ENCODE peak calls at places on chromosomes 7 and 10, in ten cellular contexts. W is activated CD4-positive, alpha-beta T cell treated with anti-CD3 and anti-CD28 coated beads, Interleukin-2, amount 50 U/mL, for 1 hour; S is NCI-H1092; L is heart left ventricle; D is midbrain; U is GM03348; A is HEK293T; H is stimulated activated CD4-positive, alpha-beta T cell treated with anti-CD3 and anti-CD28 coated beads, Interleukin-1b, Interleukin-23, amount 100 ng/mL, for 4 hours; J is mesothelial cell of epicardium; Y is amniotic epithelial cell. O is an unnamed sample.

GRCh38 chr10:102400598-102401321 is 5.3 kb downstream of the NFKB2 start:
- DNase-seq in W (no peak), S (no peak), L (no peak), D (no peak), U (no peak), A (no peak), H (no peak), J (no peak), Y (no peak), O (no peak)

GRCh38 chr7:1918881-1919525 is 248.9 kb downstream of the ELFN1 start:
- DNase-seq in W (no peak), S (no peak), L (no peak), D (no peak), U (no peak), A (no peak), H (no peak), J (no peak), Y (no peak), O (no peak)

GRCh38 chr7:913736-914520 is 37.6 kb downstream of the GET4 start:
- DNase-seq in W (no peak), S (no peak), L (no peak), D (peak), U (no peak), A (no peak), H (no peak), J (no peak), Y (no peak), O (no peak)

GRCh38 chr7:138665249-138665648 is 35.9 kb downstream of the SVOPL start:
- DNase-seq in W (no peak), S (no peak), L (no peak), D (no peak), U (no peak), A (no peak), H (no peak), J (no peak), Y (no peak), O (no peak)

GRCh38 chr10:115171392-115171960 is 78.3 kb downstream of the ATRNL1 start:
- DNase-seq in W (no peak), S (no peak), L (no peak), D (peak), U (peak), A (peak), H (no peak), J (no peak), Y (peak), O (no peak)

GRCh38 chr7:28703054-28703765 is 254.9 kb downstream of the TRIL start:
- DNase-seq in W (no peak), S (no peak), L (no peak), D (no peak), U (no peak), A (no peak), H (no peak), J (no peak), Y (no peak), O (no peak)

GRCh38 chr10:14163374-14164125 is 167.2 kb downstream of the FRMD4A start:
- DNase-seq in W (no peak), S (no peak), L (no peak), D (peak), U (no peak), A (no peak), H (no peak), J (no peak), Y (no peak), O (no peak)

GRCh38 chr10:116274141-116274861 is 1.3 kb upstream of the GFRA1 start:
- DNase-seq in W (no peak), S (peak), L (no peak), D (no peak), U (peak), A (peak), H (no peak), J (peak), Y (no peak), O (no peak)

GRCh38 chr7:123935436-123936381 is 10.7 kb downstream of the SPAM1 start:
- DNase-seq in W (no peak), S (no peak), L (no peak), D (no peak), U (no peak), A (no peak), H (no peak), J (no peak), Y (peak), O (no peak)

GRCh38 chr10:93208717-93209464 is 135.2 kb downstream of the CYP26A1 start:
- DNase-seq in W (no peak), S (no peak), L (no peak), D (no peak), U (no peak), A (no peak), H (no peak), J (no peak), Y (peak), O (no peak)

GRCh38 chr7:88465586-88465985 is 158.9 kb upstream of the STEAP4 start:
- DNase-seq in W (no peak), S (no peak), L (no peak), D (no peak), U (no peak), A (no peak), H (no peak), J (no peak), Y (no peak), O (no peak)

GRCh38 chr7:28613262-28613661 is 200.9 kb downstream of the CREB5 start:
- DNase-seq in W (no peak), S (no peak), L (no peak), D (no peak), U (no peak), A (peak), H (no peak), J (no peak), Y (no peak), O (no peak)

GRCh38 chr7:123770378-123770777 is 21.6 kb upstream of the WASL start:
- DNase-seq in W (no peak), S (no peak), L (no peak), D (no peak), U (peak), A (no peak), H (no peak), J (no peak), Y (peak), O (no peak)

GRCh38 chr7:98553666-98554065 is 63.4 kb upstream of the NPTX2 start:
- DNase-seq in W (no peak), S (no peak), L (no peak), D (no peak), U (no peak), A (no peak), H (no peak), J (no peak), Y (no peak), O (no peak)

GRCh38 chr7:131196808-131197207 is 130.9 kb upstream of the MKLN1 start:
- DNase-seq in W (no peak), S (no peak), L (no peak), D (peak), U (no peak), A (no peak), H (no peak), J (no peak), Y (peak), O (no peak)

GRCh38 chr7:151091431-151091830 is 5.2 kb downstream of the AGAP3 start:
- DNase-seq in W (no peak), S (no peak), L (no peak), D (no peak), U (no peak), A (peak), H (no peak), J (no peak), Y (no peak), O (no peak)

GRCh38 chr10:4183761-4184261 is 398.8 kb upstream of the KLF6 start:
- DNase-seq in W (no peak), S (no peak), L (no peak), D (no peak), U (no peak), A (no peak), H (no peak), J (no peak), Y (peak), O (no peak)

GRCh38 chr7:136134503-136134902 is 157.3 kb upstream of the MTPN start:
- DNase-seq in W (no peak), S (no peak), L (no peak), D (no peak), U (peak), A (no peak), H (no peak), J (no peak), Y (peak), O (no peak)

GRCh38 chr10:13371879-13372470 is 23.9 kb upstream of the SEPHS1 start:
- DNase-seq in W (peak), S (peak), L (no peak), D (peak), U (peak), A (peak), H (peak), J (peak), Y (peak), O (peak)

GRCh38 chr10:95909591-95909990 is 1.8 kb downstream of the CC2D2B start:
- DNase-seq in W (no peak), S (no peak), L (no peak), D (no peak), U (no peak), A (no peak), H (no peak), J (no peak), Y (no peak), O (no peak)

GRCh38 chr7:20268832-20269231 is 51.6 kb upstream of the MACC1 start:
- DNase-seq in W (no peak), S (no peak), L (no peak), D (no peak), U (no peak), A (no peak), H (no peak), J (no peak), Y (peak), O (no peak)

GRCh38 chr10:24908793-24909423 is 43.5 kb downstream of the PRTFDC1 start:
- DNase-seq in W (no peak), S (no peak), L (no peak), D (no peak), U (no peak), A (no peak), H (no peak), J (no peak), Y (peak), O (no peak)

GRCh38 chr7:27631411-27631810 is 31.3 kb downstream of the HIBADH start:
- DNase-seq in W (no peak), S (no peak), L (no peak), D (no peak), U (no peak), A (no peak), H (no peak), J (no peak), Y (peak), O (no peak)

GRCh38 chr7:32068411-32068905 is 1.7 kb downstream of the PDE1C start:
- DNase-seq in W (no peak), S (no peak), L (no peak), D (no peak), U (no peak), A (no peak), H (no peak), J (no peak), Y (no peak), O (no peak)

GRCh38 chr10:127612-128432 is 7.4 kb upstream of the ZMYND11 start:
- DNase-seq in W (peak), S (no peak), L (no peak), D (no peak), U (no peak), A (no peak), H (peak), J (no peak), Y (no peak), O (peak)

GRCh38 chr10:27242951-27243551 is 2.5 kb upstream of the ACBD5 start:
- DNase-seq in W (peak), S (no peak), L (no peak), D (peak), U (peak), A (peak), H (peak), J (peak), Y (peak), O (peak)

GRCh38 chr10:21740989-21741388 is 207.0 kb downstream of the MLLT10 start:
- DNase-seq in W (peak), S (no peak), L (no peak), D (no peak), U (no peak), A (no peak), H (no peak), J (no peak), Y (no peak), O (peak)

GRCh38 chr7:45000096-45001032 is at the start of gene CCM2:
- DNase-seq in W (no peak), S (no peak), L (peak), D (peak), U (peak), A (peak), H (no peak), J (peak), Y (peak), O (no peak)

GRCh38 chr10:42645103-42645502 is 6.7 kb upstream of the ZNF33B start:
- DNase-seq in W (no peak), S (no peak), L (no peak), D (no peak), U (no peak), A (no peak), H (no peak), J (no peak), Y (peak), O (no peak)

GRCh38 chr10:61608255-61609040 is 54.3 kb upstream of the CABCOCO1 start:
- DNase-seq in W (no peak), S (no peak), L (no peak), D (no peak), U (peak), A (no peak), H (no peak), J (no peak), Y (peak), O (no peak)

GRCh38 chr10:89129850-89130396 is 77.2 kb downstream of the CH25H start:
- DNase-seq in W (no peak), S (no peak), L (no peak), D (peak), U (peak), A (no peak), H (no peak), J (no peak), Y (peak), O (no peak)

GRCh38 chr7:96273716-96274115 is 48.2 kb downstream of the SLC25A13 start:
- DNase-seq in W (no peak), S (no peak), L (no peak), D (no peak), U (peak), A (no peak), H (no peak), J (no peak), Y (no peak), O (no peak)

GRCh38 chr7:134763960-134764359 is 15.5 kb upstream of the CALD1 start:
- DNase-seq in W (no peak), S (no peak), L (no peak), D (no peak), U (no peak), A (no peak), H (no peak), J (no peak), Y (no peak), O (no peak)

GRCh38 chr10:34310234-34310633 is 504.9 kb downstream of the PARD3 start:
- DNase-seq in W (no peak), S (no peak), L (no peak), D (no peak), U (no peak), A (no peak), H (no peak), J (no peak), Y (no peak), O (no peak)

GRCh38 chr7:124680304-124680703 is 85.3 kb downstream of the GPR37 start:
- DNase-seq in W (no peak), S (no peak), L (no peak), D (no peak), U (no peak), A (no peak), H (no peak), J (no peak), Y (no peak), O (no peak)

O was measured in activated naive CD4-positive, alpha-beta T cell treated with Interleukin-2 at 50 U/mL for 16 hours.